ENCODE peak calls at places on chromosomes 12 and 14, in six cellular contexts. B is HepG2, S is fibroblast of lung, T is mammary epithelial cell, Y is Karpas-422, C is GM23248. M is an unnamed sample. For H3K79me2, the result is how much of the 10 kb centered on the place peaks cover.

GRCh38 chr12:95608252-95609033 is 57.2 kb upstream of the USP44 start:
- DNase-seq in S (peak), B (peak), Y (no peak), T (peak), C (peak), M (peak)

GRCh38 chr12:122123051-122123760 is 44.6 kb downstream of the MLXIP start:
- DNase-seq in S (peak), T (peak), C (peak), Y (peak), B (peak), M (peak)

GRCh38 chr12:25904442-25904841 is 54.0 kb upstream of the RASSF8 start:
- DNase-seq in C (peak), T (no peak), Y (no peak), S (peak), B (no peak), M (peak)

GRCh38 chr12:1044697-1045096 is 53.7 kb downstream of the ERC1 start:
- DNase-seq in Y (no peak), S (peak), C (peak), B (no peak), T (peak), M (peak)

GRCh38 chr14:90630407-90630806 is 185.8 kb downstream of the TTC7B start:
- DNase-seq in T (no peak), Y (no peak), B (no peak), C (no peak), S (no peak), M (no peak)

GRCh38 chr14:60204843-60205774 is 39.9 kb upstream of the DHRS7 start:
- DNase-seq in T (no peak), Y (peak), B (no peak), C (no peak), S (no peak), M (no peak)

GRCh38 chr14:69046468-69046867 is 67.4 kb upstream of the ACTN1 start:
- DNase-seq in B (no peak), C (peak), Y (no peak), S (peak), T (no peak), M (no peak)

GRCh38 chr12:30847259-30847658 is 79.3 kb upstream of the TSPAN11 start:
- DNase-seq in Y (peak), T (peak), B (peak), C (peak), S (peak), M (peak)

GRCh38 chr14:54704768-54705167 is 137.8 kb downstream of the SAMD4A start:
- DNase-seq in B (no peak), T (no peak), Y (no peak), C (no peak), S (no peak), M (no peak)

GRCh38 chr14:52142504-52142903 is 73.6 kb upstream of the NID2 start:
- DNase-seq in S (no peak), C (no peak), Y (no peak), B (no peak), T (no peak), M (no peak)

GRCh38 chr14:65847065-65847847 is 434.7 kb downstream of the FUT8 start:
- DNase-seq in B (no peak), S (no peak), T (no peak), C (no peak), Y (no peak), M (no peak)

GRCh38 chr12:71128191-71128590 is 29.6 kb downstream of the TSPAN8 start:
- DNase-seq in T (no peak), S (peak), Y (no peak), B (no peak), C (no peak), M (no peak)

GRCh38 chr12:8644345-8645248 is 18.0 kb downstream of the MFAP5 start:
- DNase-seq in T (peak), S (no peak), C (peak), Y (no peak), B (no peak), M (no peak)

GRCh38 chr12:75766263-75767160 is 255.1 kb upstream of the KRR1 start:
- DNase-seq in S (peak), Y (no peak), B (peak), T (peak), C (peak), M (peak)

GRCh38 chr14:22549981-22550670 is 38.9 kb downstream of the DAD1 start:
- DNase-seq in B (no peak), T (no peak), C (no peak), S (peak), Y (peak), M (peak)

GRCh38 chr14:68958553-68958952 is 20.5 kb downstream of the ACTN1 start:
- DNase-seq in C (no peak), S (peak), Y (no peak), T (peak), B (no peak), M (no peak)

GRCh38 chr12:68559246-68559645 is 51.5 kb upstream of the RAP1B start:
- DNase-seq in S (peak), T (peak), B (no peak), C (peak), Y (no peak), M (peak)

GRCh38 chr14:72754949-72755348 is 139.0 kb downstream of the DPF3 start:
- DNase-seq in Y (no peak), S (no peak), C (no peak), T (no peak), B (no peak), M (no peak)

GRCh38 chr14:72755766-72756165 is 138.1 kb downstream of the DPF3 start:
- DNase-seq in T (no peak), Y (no peak), C (no peak), S (no peak), B (no peak), M (no peak)

GRCh38 chr14:72758420-72758819 is 135.5 kb downstream of the DPF3 start:
- DNase-seq in B (no peak), S (no peak), C (no peak), T (no peak), Y (no peak), M (no peak)

GRCh38 chr14:72758993-72759392 is 134.9 kb downstream of the DPF3 start:
- DNase-seq in S (no peak), B (no peak), T (no peak), Y (no peak), C (no peak), M (no peak)

GRCh38 chr14:72756967-72757366 is 136.9 kb downstream of the DPF3 start:
- DNase-seq in T (no peak), S (no peak), Y (no peak), B (no peak), C (no peak), M (no peak)
- H3K79me2 ChIP-seq in T (under half), S (under half), Y (under half), B (under half), C (under half), M (under half)

GRCh38 chr12:123282111-123282510 is 10.5 kb upstream of the CDK2AP1 start:
- DNase-seq in Y (no peak), B (no peak), T (no peak), S (no peak), C (no peak), M (no peak)

GRCh38 chr12:123288751-123289346 is 17.2 kb upstream of the CDK2AP1 start:
- DNase-seq in Y (no peak), T (no peak), S (no peak), C (no peak), B (no peak), M (no peak)

GRCh38 chr12:123284669-123285068 is 13.0 kb upstream of the CDK2AP1 start:
- DNase-seq in S (no peak), T (no peak), C (no peak), Y (no peak), B (no peak), M (no peak)

GRCh38 chr12:123289911-123290310 is 18.3 kb upstream of the CDK2AP1 start:
- DNase-seq in T (no peak), Y (no peak), C (no peak), B (no peak), S (no peak), M (no peak)

GRCh38 chr12:123286997-123287396 is 15.3 kb upstream of the CDK2AP1 start:
- DNase-seq in S (no peak), T (no peak), Y (no peak), B (no peak), C (no peak), M (no peak)
- H3K9ac ChIP-seq in S (no peak), T (no peak), Y (no peak), B (no peak), C (no peak), M (no peak)

GRCh38 chr12:108665608-108666202 is 32.0 kb upstream of the SELPLG start:
- DNase-seq in B (peak), S (no peak), C (no peak), T (no peak), Y (no peak), M (no peak)
- H3K79me2 ChIP-seq in B (under half), S (half or more), C (half or more), T (half or more), Y (under half), M (half or more)

GRCh38 chr12:65640489-65640901 is 183.8 kb upstream of the HMGA2 start:
- DNase-seq in S (no peak), C (peak), Y (no peak), B (no peak), T (no peak), M (no peak)

GRCh38 chr12:65637150-65637549 is 187.1 kb upstream of the HMGA2 start:
- DNase-seq in B (no peak), T (no peak), Y (no peak), C (no peak), S (no peak), M (no peak)

GRCh38 chr12:65636436-65636835 is 187.8 kb upstream of the HMGA2 start:
- DNase-seq in Y (no peak), S (no peak), T (no peak), C (no peak), B (no peak), M (no peak)

GRCh38 chr12:65637774-65638173 is 186.5 kb upstream of the HMGA2 start:
- DNase-seq in T (no peak), B (no peak), S (peak), C (peak), Y (no peak), M (peak)

GRCh38 chr12:65638324-65638723 is 186.0 kb upstream of the HMGA2 start:
- DNase-seq in C (no peak), Y (no peak), S (no peak), T (no peak), B (no peak), M (no peak)
- H3K9ac ChIP-seq in C (no peak), Y (no peak), S (no peak), T (no peak), B (no peak), M (peak)

DNA sequence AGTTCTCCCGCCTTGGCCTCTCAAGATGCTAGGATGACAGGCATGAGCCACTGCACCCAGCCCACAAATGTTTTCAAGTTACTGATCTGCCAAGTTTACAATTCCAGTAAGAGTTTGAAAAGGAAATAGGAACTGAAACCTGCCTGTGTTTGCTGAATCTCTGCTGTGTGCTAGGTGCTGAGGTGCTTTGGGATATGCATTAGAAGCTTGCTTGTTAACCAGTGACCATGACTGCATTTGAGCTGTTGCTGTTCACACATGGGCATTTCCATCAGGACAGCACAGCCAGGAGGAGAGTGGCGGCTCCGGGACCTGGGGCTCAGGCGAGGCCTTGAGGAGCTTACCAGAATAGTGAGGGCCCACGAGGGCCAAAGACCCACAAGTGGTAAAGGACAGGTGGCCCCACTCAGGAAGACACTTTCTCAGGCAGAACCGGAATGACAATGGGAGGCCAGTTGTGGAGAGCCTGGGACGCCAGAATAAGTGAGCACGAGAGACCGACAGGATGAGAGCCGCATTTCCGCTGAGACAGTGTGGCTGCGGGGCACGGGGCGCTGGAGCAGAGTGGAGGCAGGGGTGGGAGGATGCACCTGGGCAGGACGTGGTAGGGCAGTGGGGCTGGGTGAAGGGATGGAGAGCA is 54.5 kb upstream of the MMP17 start:
- DNase-seq in S (no peak), B (no peak), T (no peak), Y (peak), C (no peak), M (no peak)
- H3K79me2 ChIP-seq in S (under half), B (under half), T (under half), Y (under half), C (under half), M (under half)

DNA sequence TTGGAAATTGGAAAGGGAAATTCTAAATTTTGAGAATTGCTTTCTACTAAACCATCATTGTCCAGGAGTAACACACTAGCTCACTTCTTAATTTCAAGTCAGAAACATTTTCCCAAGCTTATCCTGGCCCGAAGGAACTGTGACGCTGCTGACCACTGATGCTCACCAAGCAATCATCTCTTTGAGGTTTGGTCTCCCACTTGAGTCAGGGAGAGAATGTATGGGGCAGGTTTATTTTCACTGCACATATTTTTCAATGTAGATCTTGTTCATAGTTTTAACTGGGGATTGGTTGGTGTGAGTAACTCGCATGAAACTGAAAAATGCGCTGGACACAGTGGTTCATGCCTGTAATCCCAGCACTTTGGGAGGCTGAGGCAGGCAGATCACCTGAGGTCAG is 12.9 kb upstream of the RNASE10 start:
- DNase-seq in Y (no peak), C (no peak), S (peak), T (no peak), B (no peak), M (no peak)
- H3K9ac ChIP-seq in Y (no peak), C (no peak), S (no peak), T (no peak), B (no peak), M (no peak)

GRCh38 chr14:73764406-73764805 is 50.2 kb upstream of the PNMA1 start:
- DNase-seq in B (no peak), Y (no peak), C (no peak), S (no peak), T (no peak), M (no peak)
- H3K79me2 ChIP-seq in B (half or more), Y (half or more), C (half or more), S (under half), T (half or more), M (half or more)

DNA sequence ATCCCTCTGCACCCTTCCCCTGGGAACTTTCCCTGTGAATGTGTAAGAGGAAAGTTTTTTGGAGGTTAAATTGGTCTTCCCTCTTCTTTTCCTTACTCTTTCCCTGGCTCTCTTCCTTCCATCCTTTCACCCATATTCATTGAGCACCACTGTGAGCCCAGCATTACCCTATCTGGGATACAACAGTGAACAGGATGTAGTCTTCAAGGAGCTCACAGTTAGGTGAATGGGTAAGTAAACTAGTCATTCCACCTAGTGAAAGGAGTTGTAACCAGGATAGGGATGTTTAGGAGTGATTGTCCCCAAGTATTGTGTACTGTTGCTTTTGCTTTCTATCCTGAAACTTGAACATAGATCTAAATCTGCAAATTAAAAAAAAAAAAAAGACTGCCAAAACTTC is 123.8 kb downstream of the MYRFL start:
- DNase-seq in Y (no peak), B (no peak), T (no peak), S (no peak), C (no peak), M (no peak)
- H3K9ac ChIP-seq in Y (no peak), B (no peak), T (no peak), S (no peak), C (no peak), M (no peak)

M was measured in PC-3.